ENCODE peak calls at places on chromosomes 7 and 10, in five cellular contexts. I is stomach, P is GM06990, H is GM12865, F is fibroblast of the aortic adventitia. B is an unnamed sample.

GRCh38 chr10:8616166-8616565 is 561.7 kb downstream of the GATA3 start:
- DNase-seq in I (no peak), P (peak), H (peak), F (no peak), B (no peak)

GRCh38 chr7:99579956-99580777 is 17.9 kb upstream of the TMEM225B start:
- DNase-seq in I (no peak), P (peak), H (peak), F (peak), B (no peak)

GRCh38 chr7:141676618-141677017 is 25.3 kb downstream of the DENND11 start:
- DNase-seq in I (no peak), P (no peak), H (no peak), F (peak), B (no peak)

GRCh38 chr7:19715499-19715898 is 6.7 kb upstream of the POLR1F start:
- DNase-seq in I (no peak), P (no peak), H (no peak), F (no peak), B (no peak)

GRCh38 chr10:131729938-131730660 is 170.7 kb upstream of the PPP2R2D start:
- DNase-seq in I (peak), P (no peak), H (no peak), F (no peak), B (no peak)

GRCh38 chr7:82293467-82293866 is 150.1 kb downstream of the CACNA2D1 start:
- DNase-seq in I (no peak), P (no peak), H (no peak), F (no peak), B (no peak)

GRCh38 chr7:98619450-98620321 is 2.6 kb downstream of the NPTX2 start:
- DNase-seq in I (peak), P (no peak), H (no peak), F (peak), B (no peak)

GRCh38 chr7:98733036-98733435 is 116.0 kb downstream of the NPTX2 start:
- DNase-seq in I (no peak), P (no peak), H (peak), F (peak), B (peak)

GRCh38 chr7:108097703-108098102 is 32.5 kb downstream of the LAMB4 start:
- DNase-seq in I (no peak), P (no peak), H (peak), F (no peak), B (peak)

GRCh38 chr7:135224027-135224426 is 9.6 kb upstream of the STRA8 start:
- DNase-seq in I (no peak), P (no peak), H (no peak), F (no peak), B (no peak)

GRCh38 chr7:132458685-132459084 is 117.6 kb downstream of the PLXNA4 start:
- DNase-seq in I (no peak), P (no peak), H (no peak), F (no peak), B (no peak)

GRCh38 chr7:8295638-8296361 is 33.8 kb upstream of the ICA1 start:
- DNase-seq in I (peak), P (peak), H (peak), F (peak), B (peak)

GRCh38 chr7:30682131-30683083 is at the start of gene CRHR2:
- DNase-seq in I (no peak), P (no peak), H (no peak), F (no peak), B (no peak)

GRCh38 chr7:131021460-131021859 is 287.5 kb upstream of the KLF14 start:
- DNase-seq in I (no peak), P (no peak), H (peak), F (no peak), B (no peak)

GRCh38 chr7:43114451-43114765 is 2.0 kb downstream of the HECW1 start:
- DNase-seq in I (no peak), P (no peak), H (no peak), F (no peak), B (no peak)

GRCh38 chr10:14186245-14186644 is 144.5 kb downstream of the FRMD4A start:
- DNase-seq in I (no peak), P (no peak), H (peak), F (no peak), B (no peak)

GRCh38 chr10:7544203-7544602 is 122.6 kb downstream of the ITIH5 start:
- DNase-seq in I (no peak), P (no peak), H (no peak), F (no peak), B (no peak)

GRCh38 chr7:114502454-114503254 is 88.0 kb downstream of the FOXP2 start:
- DNase-seq in I (no peak), P (no peak), H (no peak), F (peak), B (no peak)

GRCh38 chr10:17026686-17027485 is 102.7 kb downstream of the CUBN start:
- DNase-seq in I (no peak), P (peak), H (peak), F (peak), B (no peak)

GRCh38 chr10:105611244-105611798 is 970.2 kb downstream of the SORCS3 start:
- DNase-seq in I (no peak), P (no peak), H (no peak), F (no peak), B (no peak)

GRCh38 chr10:79093658-79094411 is 25.1 kb downstream of the ZMIZ1 start:
- DNase-seq in I (peak), P (no peak), H (peak), F (peak), B (peak)

GRCh38 chr7:54802841-54803240 is 43.8 kb upstream of the SEC61G start:
- DNase-seq in I (no peak), P (no peak), H (peak), F (peak), B (no peak)

GRCh38 chr7:129085148-129085547 is 30.2 kb upstream of the TNPO3 start:
- DNase-seq in I (no peak), P (no peak), H (no peak), F (no peak), B (no peak)

GRCh38 chr10:117164878-117165556 is 26.9 kb upstream of the VAX1 start:
- DNase-seq in I (no peak), P (no peak), H (no peak), F (no peak), B (no peak)

GRCh38 chr10:117166420-117167345 is 28.6 kb upstream of the VAX1 start:
- DNase-seq in I (no peak), P (no peak), H (no peak), F (no peak), B (no peak)

GRCh38 chr10:117167346-117168134 is 29.5 kb upstream of the VAX1 start:
- DNase-seq in I (no peak), P (no peak), H (no peak), F (no peak), B (no peak)

GRCh38 chr10:117163954-117164292 is 25.9 kb upstream of the VAX1 start:
- DNase-seq in I (no peak), P (no peak), H (no peak), F (no peak), B (no peak)

GRCh38 chr10:117165557-117166419 is 27.7 kb upstream of the VAX1 start:
- DNase-seq in I (no peak), P (no peak), H (no peak), F (peak), B (peak)
- H3K4me3 ChIP-seq in I (peak), P (no peak), H (no peak), F (no peak), B (no peak)

DNA sequence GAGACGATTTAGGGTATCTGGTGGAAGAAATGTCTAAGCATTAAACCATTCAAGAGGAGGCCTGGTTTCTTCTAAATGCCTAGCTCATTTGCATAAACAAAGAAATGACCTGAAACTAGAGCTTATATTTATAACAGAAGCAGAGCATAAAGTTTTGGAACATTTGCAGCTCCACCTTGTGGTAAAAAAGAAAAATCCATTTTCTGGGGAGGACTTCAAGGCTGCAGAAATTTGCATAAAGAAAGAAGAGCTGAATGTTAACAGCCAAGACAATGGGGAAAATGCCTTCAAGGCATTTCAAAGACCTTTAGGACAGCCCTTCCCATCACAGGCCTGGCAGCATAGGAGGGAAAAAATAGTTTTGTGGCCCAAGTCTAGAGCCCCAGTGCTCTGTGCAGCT is 362.0 kb downstream of the ZNF248 start:
- DNase-seq in I (no peak), P (no peak), H (peak), F (no peak), B (no peak)
- H3K4me3 ChIP-seq in I (no peak), P (no peak), H (no peak), F (no peak), B (no peak)

GRCh38 chr7:101700424-101700823 is 71.3 kb upstream of the MYL10 start:
- DNase-seq in I (no peak), P (no peak), H (no peak), F (no peak), B (no peak)

GRCh38 chr7:101698964-101699363 is 69.9 kb upstream of the MYL10 start:
- DNase-seq in I (no peak), P (no peak), H (no peak), F (no peak), B (no peak)

GRCh38 chr7:101701153-101701794 is 72.2 kb upstream of the MYL10 start:
- DNase-seq in I (no peak), P (no peak), H (no peak), F (no peak), B (no peak)

GRCh38 chr7:101699884-101700283 is 70.8 kb upstream of the MYL10 start:
- DNase-seq in I (no peak), P (no peak), H (no peak), F (no peak), B (no peak)

GRCh38 chr7:101699399-101699798 is 70.3 kb upstream of the MYL10 start:
- DNase-seq in I (no peak), P (no peak), H (no peak), F (no peak), B (no peak)
- H3K4me3 ChIP-seq in I (no peak), P (no peak), H (no peak), F (no peak), B (no peak)

DNA sequence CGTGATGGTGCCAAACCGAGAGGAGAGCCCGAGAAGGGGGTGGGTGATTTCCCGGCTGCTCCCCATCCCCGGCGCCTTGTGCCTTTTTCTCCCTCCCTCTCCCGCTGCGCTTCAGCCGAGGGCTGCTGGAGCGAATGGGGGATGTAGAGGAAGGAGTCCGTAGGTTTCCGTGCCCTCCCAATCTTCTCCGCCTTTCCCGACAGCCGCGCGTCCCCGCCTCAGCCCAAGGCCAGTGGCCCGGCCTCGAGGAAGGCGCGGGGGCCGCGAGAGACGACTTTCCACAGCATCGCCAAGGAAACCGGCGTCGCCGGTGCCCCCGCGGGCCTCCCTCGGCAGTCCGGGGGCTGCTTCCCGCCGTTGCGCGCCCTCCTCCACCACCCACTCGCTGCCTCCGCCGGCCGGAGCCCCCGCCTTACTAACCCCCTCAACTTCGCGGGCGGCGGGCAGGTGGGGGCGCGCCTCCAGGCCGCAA is 1.2 kb downstream of the EGR2 start:
- DNase-seq in I (no peak), P (no peak), H (no peak), F (no peak), B (no peak)
- H3K4me3 ChIP-seq in I (peak), P (peak), H (peak), F (peak), B (peak)

DNA sequence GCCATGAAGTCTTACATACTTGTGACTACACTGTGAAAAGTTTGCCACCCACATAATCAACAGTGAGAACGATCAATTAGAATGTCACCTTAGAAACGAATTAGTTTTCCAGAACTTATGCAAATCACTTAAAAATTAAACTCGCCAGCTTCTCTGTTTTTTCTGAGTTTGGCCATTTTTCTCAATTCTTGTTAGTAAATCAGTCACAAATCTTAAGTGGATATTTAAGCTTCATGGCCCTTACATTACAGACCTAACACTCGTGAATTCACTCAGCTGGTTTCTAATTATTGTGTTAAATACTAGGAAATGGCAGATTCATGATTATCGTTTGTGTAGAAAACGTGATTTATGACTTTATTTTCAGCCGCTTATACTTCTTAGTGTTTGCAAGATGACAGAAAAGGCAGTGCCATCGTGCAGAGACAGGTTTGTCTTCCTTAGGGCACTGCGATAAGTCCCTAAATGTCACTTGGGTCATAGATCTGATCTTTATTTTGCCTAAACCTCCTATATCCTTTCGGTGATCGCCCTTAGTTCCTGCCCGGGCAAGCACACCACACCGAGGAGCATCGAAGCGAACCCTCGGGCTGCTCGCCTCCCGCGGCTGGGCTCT is 605 bp upstream of the CELF2 start:
- DNase-seq in I (no peak), P (no peak), H (peak), F (no peak), B (no peak)
- H3K4me3 ChIP-seq in I (peak), P (peak), H (peak), F (peak), B (no peak)

GRCh38 chr7:16667355-16667754 is 21.4 kb downstream of the BZW2 start:
- DNase-seq in I (no peak), P (no peak), H (no peak), F (no peak), B (no peak)

GRCh38 chr7:16660702-16661464 is 14.9 kb downstream of the BZW2 start:
- DNase-seq in I (no peak), P (no peak), H (no peak), F (peak), B (no peak)

GRCh38 chr7:16657656-16658279 is 11.8 kb downstream of the BZW2 start:
- DNase-seq in I (no peak), P (no peak), H (no peak), F (peak), B (peak)

DNA sequence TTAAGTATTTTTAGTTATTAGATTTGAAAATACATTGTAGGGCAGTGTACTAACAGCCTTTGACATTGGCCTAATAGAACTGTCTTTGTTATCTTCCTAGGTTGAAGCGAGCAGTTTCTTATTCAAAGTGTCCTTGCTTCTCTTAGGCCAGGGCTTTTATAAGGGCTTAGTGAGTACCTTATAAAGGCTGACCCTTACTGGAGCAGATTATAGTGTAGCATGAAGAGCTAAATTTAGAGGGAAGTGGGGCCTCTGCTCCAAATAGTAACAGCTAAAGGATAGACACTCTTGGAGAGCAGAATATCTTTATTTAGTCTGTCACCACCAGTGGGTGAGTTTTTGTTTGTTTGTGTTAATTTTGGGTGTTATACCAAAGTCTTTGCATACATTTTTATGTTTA is 15.9 kb downstream of the BZW2 start:
- DNase-seq in I (no peak), P (no peak), H (no peak), F (no peak), B (no peak)
- H3K4me3 ChIP-seq in I (no peak), P (no peak), H (no peak), F (no peak), B (no peak)

GRCh38 chr7:159013181-159013690 is 131.4 kb downstream of the VIPR2 start:
- DNase-seq in I (no peak), P (no peak), H (no peak), F (no peak), B (no peak)
- H3K4me3 ChIP-seq in I (no peak), P (no peak), H (no peak), F (no peak), B (no peak)

GRCh38 chr10:74705361-74705980 is 120.9 kb upstream of the KAT6B start:
- DNase-seq in I (no peak), P (no peak), H (no peak), F (no peak), B (no peak)

GRCh38 chr10:74704629-74705360 is 121.6 kb upstream of the KAT6B start:
- DNase-seq in I (no peak), P (no peak), H (no peak), F (no peak), B (no peak)

GRCh38 chr10:74706966-74707365 is 119.4 kb upstream of the KAT6B start:
- DNase-seq in I (no peak), P (no peak), H (no peak), F (no peak), B (no peak)
- H3K4me3 ChIP-seq in I (no peak), P (no peak), H (no peak), F (no peak), B (no peak)